ENCODE peak calls at places on chromosomes 5 and 9, in six cellular contexts. I is tibial nerve, U is A549, V is heart left ventricle, G is sigmoid colon, E is ovary. T is an unnamed sample.

GRCh38 chr5:64667068-64667467 is 23.2 kb upstream of the SHISAL2B start:
- DNase-seq in I (no peak), U (no peak), V (no peak), G (no peak), E (no peak), T (no peak)

GRCh38 chr5:170078931-170079330 is 26.8 kb upstream of the FOXI1 start:
- DNase-seq in I (no peak), U (no peak), V (no peak), G (no peak), E (no peak), T (no peak)

GRCh38 chr9:5857928-5858327 is 25.0 kb upstream of the ERMP1 start:
- DNase-seq in I (no peak), U (no peak), V (no peak), G (no peak), E (no peak), T (no peak)

GRCh38 chr5:9313751-9314150 is 232.1 kb downstream of the SEMA5A start:
- DNase-seq in I (no peak), U (no peak), V (no peak), G (no peak), E (no peak), T (no peak)

GRCh38 chr5:171023508-171023907 is 161.7 kb downstream of the RANBP17 start:
- DNase-seq in I (no peak), U (no peak), V (no peak), G (no peak), E (no peak), T (no peak)

GRCh38 chr5:143036146-143036927 is 266.2 kb downstream of the ARHGAP26 start:
- DNase-seq in I (no peak), U (no peak), V (no peak), G (no peak), E (no peak), T (no peak)

GRCh38 chr5:50325237-50325832 is 115.8 kb downstream of the EMB start:
- DNase-seq in I (no peak), U (no peak), V (no peak), G (no peak), E (no peak), T (no peak)

GRCh38 chr9:134406366-134407122 is 80.3 kb downstream of the RXRA start:
- DNase-seq in I (no peak), U (peak), V (no peak), G (no peak), E (no peak), T (peak)

GRCh38 chr9:7316967-7317366 is 482.6 kb downstream of the DMAC1 start:
- DNase-seq in I (no peak), U (no peak), V (no peak), G (no peak), E (no peak), T (no peak)

GRCh38 chr9:72022846-72023245 is 37.6 kb downstream of the C9orf57 start:
- DNase-seq in I (no peak), U (no peak), V (no peak), G (no peak), E (no peak), T (no peak)

GRCh38 chr5:124825983-124826337 is 79.5 kb upstream of the ZNF608 start:
- DNase-seq in I (no peak), U (no peak), V (no peak), G (no peak), E (no peak), T (no peak)

GRCh38 chr9:125343518-125344284 is 82.1 kb downstream of the GAPVD1 start:
- DNase-seq in I (no peak), U (no peak), V (no peak), G (no peak), E (no peak), T (peak)

GRCh38 chr9:37415011-37415719 is 7.3 kb upstream of the GRHPR start:
- DNase-seq in I (peak), U (peak), V (no peak), G (peak), E (peak), T (no peak)

GRCh38 chr5:160083012-160083436 is 36.2 kb downstream of the PWWP2A start:
- DNase-seq in I (no peak), U (no peak), V (no peak), G (no peak), E (no peak), T (no peak)

GRCh38 chr5:115838885-115839518 is 2.4 kb downstream of the ATG12 start:
- DNase-seq in I (no peak), U (peak), V (no peak), G (no peak), E (peak), T (no peak)

GRCh38 chr5:32092938-32093812 is 80.9 kb downstream of the GOLPH3 start:
- DNase-seq in I (peak), U (peak), V (no peak), G (peak), E (peak), T (peak)

GRCh38 chr9:92100237-92100911 is 14.8 kb downstream of the SPTLC1 start:
- DNase-seq in I (no peak), U (peak), V (no peak), G (no peak), E (no peak), T (no peak)

GRCh38 chr5:57566914-57567313 is 84.3 kb upstream of the ACTBL2 start:
- DNase-seq in I (no peak), U (no peak), V (no peak), G (no peak), E (no peak), T (no peak)

GRCh38 chr5:30809907-30810306 is 383.6 kb upstream of the CDH6 start:
- DNase-seq in I (no peak), U (no peak), V (no peak), G (no peak), E (no peak), T (no peak)

GRCh38 chr5:179505636-179506261 is 44.6 kb upstream of the RUFY1 start:
- DNase-seq in I (no peak), U (no peak), V (no peak), G (no peak), E (no peak), T (no peak)

GRCh38 chr9:84851935-84852585 is 182.5 kb downstream of the NTRK2 start:
- DNase-seq in I (peak), U (peak), V (no peak), G (no peak), E (no peak), T (no peak)

GRCh38 chr5:53335115-53335514 is 145.3 kb upstream of the FST start:
- DNase-seq in I (no peak), U (no peak), V (no peak), G (no peak), E (no peak), T (no peak)

GRCh38 chr9:134834217-134834956 is 46.2 kb upstream of the FCN2 start:
- DNase-seq in I (no peak), U (no peak), V (peak), G (no peak), E (no peak), T (no peak)

GRCh38 chr9:83706703-83707517 is 848 bp downstream of the UBQLN1 start:
- DNase-seq in I (peak), U (no peak), V (peak), G (peak), E (no peak), T (peak)

DNA sequence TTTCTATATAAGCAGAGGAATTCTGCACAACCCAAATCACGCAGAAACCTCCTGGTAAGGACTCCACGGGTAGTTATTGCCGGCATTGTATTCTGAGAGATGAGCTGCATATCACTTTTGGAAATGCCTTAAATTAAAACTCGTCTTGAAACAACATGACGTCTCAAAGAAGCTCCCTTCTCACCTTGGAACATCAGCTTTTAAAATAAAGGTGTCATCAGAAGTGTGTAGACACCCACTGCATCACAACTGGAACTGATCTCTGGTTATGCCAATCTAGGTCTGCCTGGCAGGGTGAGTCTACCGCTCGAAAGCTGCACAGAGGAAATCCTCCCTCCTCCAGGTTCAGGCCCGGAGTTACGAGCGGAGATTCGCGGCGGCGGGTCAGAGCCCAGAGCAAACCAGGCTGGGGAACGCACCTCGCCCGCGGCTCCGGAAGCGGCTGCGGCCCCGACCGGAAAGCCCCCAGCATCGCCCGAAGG is 974 bp upstream of the SLC12A2 start:
- DNase-seq in I (peak), U (peak), V (no peak), G (no peak), E (no peak), T (no peak)
- TF ChIP-seq POLR2A in I (no peak), U (no peak), V (no peak), G (no peak), E (peak), T (no peak)

GRCh38 chr9:128108784-128109709 is 18.5 kb downstream of the PTGES2 start:
- DNase-seq in I (no peak), U (no peak), V (peak), G (peak), E (no peak), T (no peak)
- H3K27ac ChIP-seq in I (no peak), U (no peak), V (no peak), G (peak), E (peak), T (no peak)

GRCh38 chr9:110064721-110065252 is 143.2 kb downstream of the C9orf152 start:
- DNase-seq in I (no peak), U (no peak), V (no peak), G (no peak), E (no peak), T (peak)
- TF ChIP-seq POLR2A in I (no peak), U (no peak), V (no peak), G (no peak), E (no peak), T (no peak)

GRCh38 chr9:129885018-129885669 is 49.9 kb downstream of the USP20 start:
- DNase-seq in I (peak), U (no peak), V (no peak), G (peak), E (peak), T (peak)
- H3K27ac ChIP-seq in I (peak), U (peak), V (peak), G (peak), E (peak), T (peak)

GRCh38 chr5:157266286-157267007 is 524 bp downstream of the CYFIP2 start:
- DNase-seq in I (no peak), U (peak), V (peak), G (no peak), E (peak), T (peak)
- TF ChIP-seq POLR2A in I (no peak), U (no peak), V (no peak), G (no peak), E (no peak), T (no peak)